ENCODE peak calls at places on chromosomes 7 and 10, in nine cellular contexts. One of them, this sample, is unnamed.
A peak's percentile ranks its signal among the peaks of the same experiment; 100 is the strongest.

GRCh38 chr10:125162181-125162906 is 2.0 kb upstream of the CTBP2 start:
- DNase-seq in NCI-H1092: no peak
- DNase-seq in AG04449: no peak
- DNase-seq in Caco-2: peak; percentile 76
- DNase-seq in activated CD4-positive, CD25-positive, alpha-beta regulatory T cell treated with anti-CD3 and anti-CD28 coated beads, Interleukin-2, amount 50 U/mL, for 72 hours: no peak
- DNase-seq in CD4-positive, CD25-positive, alpha-beta regulatory T cell: no peak
- DNase-seq in sciatic nerve: no peak
- DNase-seq in M059J: no peak
- DNase-seq in A549: no peak
- DNase-seq in this sample: no peak

GRCh38 chr7:112898432-112899290 is 108.5 kb upstream of the TMEM168 start:
- DNase-seq in NCI-H1092: peak; percentile 45
- DNase-seq in AG04449: peak; percentile 14
- DNase-seq in Caco-2: peak; percentile 80
- DNase-seq in activated CD4-positive, CD25-positive, alpha-beta regulatory T cell treated with anti-CD3 and anti-CD28 coated beads, Interleukin-2, amount 50 U/mL, for 72 hours: no peak
- DNase-seq in CD4-positive, CD25-positive, alpha-beta regulatory T cell: peak; percentile 39
- DNase-seq in sciatic nerve: no peak
- DNase-seq in M059J: peak; percentile 70
- DNase-seq in A549: peak; percentile 28
- DNase-seq in this sample: no peak

GRCh38 chr7:46179211-46179610 is 258.1 kb upstream of the IGFBP3 start:
- DNase-seq in NCI-H1092: no peak
- DNase-seq in AG04449: no peak
- DNase-seq in Caco-2: no peak
- DNase-seq in activated CD4-positive, CD25-positive, alpha-beta regulatory T cell treated with anti-CD3 and anti-CD28 coated beads, Interleukin-2, amount 50 U/mL, for 72 hours: no peak
- DNase-seq in CD4-positive, CD25-positive, alpha-beta regulatory T cell: no peak
- DNase-seq in sciatic nerve: no peak
- DNase-seq in M059J: no peak
- DNase-seq in A549: no peak
- DNase-seq in this sample: no peak

GRCh38 chr7:50660040-50660829 is 95.0 kb upstream of the DDC start:
- DNase-seq in NCI-H1092: no peak
- DNase-seq in AG04449: no peak
- DNase-seq in Caco-2: no peak
- DNase-seq in activated CD4-positive, CD25-positive, alpha-beta regulatory T cell treated with anti-CD3 and anti-CD28 coated beads, Interleukin-2, amount 50 U/mL, for 72 hours: peak; percentile 40
- DNase-seq in CD4-positive, CD25-positive, alpha-beta regulatory T cell: peak; percentile 33
- DNase-seq in sciatic nerve: no peak
- DNase-seq in M059J: no peak
- DNase-seq in A549: no peak
- DNase-seq in this sample: no peak

GRCh38 chr10:63209703-63210102 is 76.6 kb downstream of the NRBF2 start:
- DNase-seq in NCI-H1092: no peak
- DNase-seq in AG04449: no peak
- DNase-seq in Caco-2: no peak
- DNase-seq in activated CD4-positive, CD25-positive, alpha-beta regulatory T cell treated with anti-CD3 and anti-CD28 coated beads, Interleukin-2, amount 50 U/mL, for 72 hours: no peak
- DNase-seq in CD4-positive, CD25-positive, alpha-beta regulatory T cell: no peak
- DNase-seq in sciatic nerve: no peak
- DNase-seq in M059J: no peak
- DNase-seq in A549: no peak
- DNase-seq in this sample: no peak

GRCh38 chr7:107622429-107622828 is 38.2 kb upstream of the SLC26A4 start:
- DNase-seq in NCI-H1092: no peak
- DNase-seq in AG04449: peak; percentile 60
- DNase-seq in Caco-2: no peak
- DNase-seq in activated CD4-positive, CD25-positive, alpha-beta regulatory T cell treated with anti-CD3 and anti-CD28 coated beads, Interleukin-2, amount 50 U/mL, for 72 hours: no peak
- DNase-seq in CD4-positive, CD25-positive, alpha-beta regulatory T cell: no peak
- DNase-seq in sciatic nerve: no peak
- DNase-seq in M059J: peak; percentile 84
- DNase-seq in A549: no peak
- DNase-seq in this sample: no peak

GRCh38 chr10:42984761-42985325 is 92.0 kb upstream of the RET start:
- DNase-seq in NCI-H1092: no peak
- DNase-seq in AG04449: no peak
- DNase-seq in Caco-2: no peak
- DNase-seq in activated CD4-positive, CD25-positive, alpha-beta regulatory T cell treated with anti-CD3 and anti-CD28 coated beads, Interleukin-2, amount 50 U/mL, for 72 hours: no peak
- DNase-seq in CD4-positive, CD25-positive, alpha-beta regulatory T cell: no peak
- DNase-seq in sciatic nerve: no peak
- DNase-seq in M059J: no peak
- DNase-seq in A549: no peak
- DNase-seq in this sample: no peak

GRCh38 chr10:131269776-131270460 is 41.6 kb downstream of the TCERG1L start:
- DNase-seq in NCI-H1092: no peak
- DNase-seq in AG04449: no peak
- DNase-seq in Caco-2: no peak
- DNase-seq in activated CD4-positive, CD25-positive, alpha-beta regulatory T cell treated with anti-CD3 and anti-CD28 coated beads, Interleukin-2, amount 50 U/mL, for 72 hours: no peak
- DNase-seq in CD4-positive, CD25-positive, alpha-beta regulatory T cell: no peak
- DNase-seq in sciatic nerve: no peak
- DNase-seq in M059J: no peak
- DNase-seq in A549: no peak
- DNase-seq in this sample: no peak

GRCh38 chr10:102869290-102870198 is at the start of gene AS3MT:
- DNase-seq in NCI-H1092: peak; percentile 20
- DNase-seq in AG04449: no peak
- DNase-seq in Caco-2: peak; percentile 86
- DNase-seq in activated CD4-positive, CD25-positive, alpha-beta regulatory T cell treated with anti-CD3 and anti-CD28 coated beads, Interleukin-2, amount 50 U/mL, for 72 hours: no peak
- DNase-seq in CD4-positive, CD25-positive, alpha-beta regulatory T cell: no peak
- DNase-seq in sciatic nerve: peak; percentile 64
- DNase-seq in M059J: no peak
- DNase-seq in A549: peak; percentile 52
- DNase-seq in this sample: no peak

GRCh38 chr10:28595618-28596017 is 62.7 kb downstream of the WAC start:
- DNase-seq in NCI-H1092: no peak
- DNase-seq in AG04449: peak; percentile 5
- DNase-seq in Caco-2: no peak
- DNase-seq in activated CD4-positive, CD25-positive, alpha-beta regulatory T cell treated with anti-CD3 and anti-CD28 coated beads, Interleukin-2, amount 50 U/mL, for 72 hours: no peak
- DNase-seq in CD4-positive, CD25-positive, alpha-beta regulatory T cell: no peak
- DNase-seq in sciatic nerve: no peak
- DNase-seq in M059J: no peak
- DNase-seq in A549: no peak
- DNase-seq in this sample: no peak

GRCh38 chr7:124989911-124990310 is 60.3 kb upstream of the POT1 start:
- DNase-seq in NCI-H1092: no peak
- DNase-seq in AG04449: no peak
- DNase-seq in Caco-2: no peak
- DNase-seq in activated CD4-positive, CD25-positive, alpha-beta regulatory T cell treated with anti-CD3 and anti-CD28 coated beads, Interleukin-2, amount 50 U/mL, for 72 hours: no peak
- DNase-seq in CD4-positive, CD25-positive, alpha-beta regulatory T cell: no peak
- DNase-seq in sciatic nerve: no peak
- DNase-seq in M059J: peak; percentile 4
- DNase-seq in A549: no peak
- DNase-seq in this sample: no peak

GRCh38 chr10:32065871-32066270 is 9.6 kb upstream of the KIF5B start:
- DNase-seq in NCI-H1092: no peak
- DNase-seq in AG04449: peak; percentile 76
- DNase-seq in Caco-2: no peak
- DNase-seq in activated CD4-positive, CD25-positive, alpha-beta regulatory T cell treated with anti-CD3 and anti-CD28 coated beads, Interleukin-2, amount 50 U/mL, for 72 hours: no peak
- DNase-seq in CD4-positive, CD25-positive, alpha-beta regulatory T cell: no peak
- DNase-seq in sciatic nerve: no peak
- DNase-seq in M059J: peak; percentile 47
- DNase-seq in A549: no peak
- DNase-seq in this sample: no peak

GRCh38 chr10:127293640-127294039 is 97.2 kb upstream of the INSYN2A start:
- DNase-seq in NCI-H1092: no peak
- DNase-seq in AG04449: no peak
- DNase-seq in Caco-2: no peak
- DNase-seq in activated CD4-positive, CD25-positive, alpha-beta regulatory T cell treated with anti-CD3 and anti-CD28 coated beads, Interleukin-2, amount 50 U/mL, for 72 hours: no peak
- DNase-seq in CD4-positive, CD25-positive, alpha-beta regulatory T cell: peak; percentile 54
- DNase-seq in sciatic nerve: no peak
- DNase-seq in M059J: peak; percentile 7
- DNase-seq in A549: no peak
- DNase-seq in this sample: no peak

GRCh38 chr10:285216-285967 is 150.1 kb downstream of the ZMYND11 start:
- DNase-seq in NCI-H1092: peak; percentile 28
- DNase-seq in AG04449: no peak
- DNase-seq in Caco-2: no peak
- DNase-seq in activated CD4-positive, CD25-positive, alpha-beta regulatory T cell treated with anti-CD3 and anti-CD28 coated beads, Interleukin-2, amount 50 U/mL, for 72 hours: no peak
- DNase-seq in CD4-positive, CD25-positive, alpha-beta regulatory T cell: no peak
- DNase-seq in sciatic nerve: no peak
- DNase-seq in M059J: no peak
- DNase-seq in A549: no peak
- DNase-seq in this sample: no peak

GRCh38 chr10:101611506-101611905 is 23.4 kb downstream of the DPCD start:
- DNase-seq in NCI-H1092: no peak
- DNase-seq in AG04449: no peak
- DNase-seq in Caco-2: no peak
- DNase-seq in activated CD4-positive, CD25-positive, alpha-beta regulatory T cell treated with anti-CD3 and anti-CD28 coated beads, Interleukin-2, amount 50 U/mL, for 72 hours: no peak
- DNase-seq in CD4-positive, CD25-positive, alpha-beta regulatory T cell: no peak
- DNase-seq in sciatic nerve: no peak
- DNase-seq in M059J: peak; percentile 15
- DNase-seq in A549: no peak
- DNase-seq in this sample: no peak

GRCh38 chr7:113918946-113919345 is at the start of gene PPP1R3A:
- DNase-seq in NCI-H1092: no peak
- DNase-seq in AG04449: no peak
- DNase-seq in Caco-2: no peak
- DNase-seq in activated CD4-positive, CD25-positive, alpha-beta regulatory T cell treated with anti-CD3 and anti-CD28 coated beads, Interleukin-2, amount 50 U/mL, for 72 hours: no peak
- DNase-seq in CD4-positive, CD25-positive, alpha-beta regulatory T cell: no peak
- DNase-seq in sciatic nerve: no peak
- DNase-seq in M059J: no peak
- DNase-seq in A549: no peak
- DNase-seq in this sample: no peak

GRCh38 chr10:36023939-36024338 is 381.8 kb upstream of the FZD8 start:
- DNase-seq in NCI-H1092: no peak
- DNase-seq in AG04449: peak; percentile 54
- DNase-seq in Caco-2: no peak
- DNase-seq in activated CD4-positive, CD25-positive, alpha-beta regulatory T cell treated with anti-CD3 and anti-CD28 coated beads, Interleukin-2, amount 50 U/mL, for 72 hours: no peak
- DNase-seq in CD4-positive, CD25-positive, alpha-beta regulatory T cell: no peak
- DNase-seq in sciatic nerve: no peak
- DNase-seq in M059J: peak; percentile 94
- DNase-seq in A549: peak; percentile 43
- DNase-seq in this sample: no peak

GRCh38 chr10:16520900-16521299 is 779 bp downstream of the C1QL3 start:
- DNase-seq in NCI-H1092: no peak
- DNase-seq in AG04449: no peak
- DNase-seq in Caco-2: no peak
- DNase-seq in activated CD4-positive, CD25-positive, alpha-beta regulatory T cell treated with anti-CD3 and anti-CD28 coated beads, Interleukin-2, amount 50 U/mL, for 72 hours: peak; percentile 40
- DNase-seq in CD4-positive, CD25-positive, alpha-beta regulatory T cell: peak; percentile 15
- DNase-seq in sciatic nerve: no peak
- DNase-seq in M059J: no peak
- DNase-seq in A549: no peak
- DNase-seq in this sample: no peak

GRCh38 chr10:105585215-105585614 is 944.1 kb downstream of the SORCS3 start:
- DNase-seq in NCI-H1092: no peak
- DNase-seq in AG04449: no peak
- DNase-seq in Caco-2: no peak
- DNase-seq in activated CD4-positive, CD25-positive, alpha-beta regulatory T cell treated with anti-CD3 and anti-CD28 coated beads, Interleukin-2, amount 50 U/mL, for 72 hours: no peak
- DNase-seq in CD4-positive, CD25-positive, alpha-beta regulatory T cell: no peak
- DNase-seq in sciatic nerve: no peak
- DNase-seq in M059J: no peak
- DNase-seq in A549: no peak
- DNase-seq in this sample: no peak

GRCh38 chr10:2111936-2112335 is 374.6 kb upstream of the ADARB2 start:
- DNase-seq in NCI-H1092: no peak
- DNase-seq in AG04449: no peak
- DNase-seq in Caco-2: peak; percentile 55
- DNase-seq in activated CD4-positive, CD25-positive, alpha-beta regulatory T cell treated with anti-CD3 and anti-CD28 coated beads, Interleukin-2, amount 50 U/mL, for 72 hours: no peak
- DNase-seq in CD4-positive, CD25-positive, alpha-beta regulatory T cell: no peak
- DNase-seq in sciatic nerve: no peak
- DNase-seq in M059J: peak; percentile 94
- DNase-seq in A549: no peak
- DNase-seq in this sample: peak; percentile 91